ENCODE peak calls at places on chromosomes 4 and X, in eight cellular contexts. G, Y, Q, D, B, T, M and S are unnamed samples.

GRCh38 chr4:82842593-82842992 is 44.0 kb upstream of the SCD5 start:
- DNase-seq in G (no peak), Y (no peak), Q (peak), D (no peak), B (no peak), T (peak), M (no peak), S (no peak)

GRCh38 chr4:142984871-142985585 is 138.9 kb upstream of the INPP4B start:
- DNase-seq in G (no peak), Y (no peak), Q (peak), D (no peak), B (peak), T (peak), M (peak), S (no peak)

GRCh38 chr4:93182722-93183121 is 645.8 kb upstream of the ATOH1 start:
- DNase-seq in G (no peak), Y (no peak), Q (no peak), D (no peak), B (no peak), T (no peak), M (no peak), S (no peak)

GRCh38 chr4:148684638-148685037 is 242.4 kb upstream of the NR3C2 start:
- DNase-seq in G (no peak), Y (no peak), Q (no peak), D (no peak), B (no peak), T (no peak), M (no peak), S (no peak)

GRCh38 chr4:72767903-72768817 is 199.1 kb upstream of the ADAMTS3 start:
- DNase-seq in G (peak), Y (no peak), Q (peak), D (no peak), B (no peak), T (no peak), M (no peak), S (no peak)

GRCh38 chr4:56321246-56321645 is 66.0 kb downstream of the AASDH start:
- DNase-seq in G (no peak), Y (no peak), Q (no peak), D (no peak), B (no peak), T (no peak), M (no peak), S (no peak)

GRCh38 chr4:176769519-176769918 is 23.2 kb downstream of the VEGFC start:
- DNase-seq in G (peak), Y (no peak), Q (peak), D (no peak), B (no peak), T (no peak), M (no peak), S (no peak)

GRCh38 chrX:13077168-13077567 is 32.7 kb upstream of the FAM9C start:
- DNase-seq in G (no peak), Y (no peak), Q (peak), D (no peak), B (no peak), T (no peak), M (no peak), S (no peak)

GRCh38 chrX:50107470-50107869 is 93.3 kb downstream of the AKAP4 start:
- DNase-seq in G (no peak), Y (no peak), Q (peak), D (no peak), B (no peak), T (no peak), M (no peak), S (no peak)

GRCh38 chrX:154990496-154990895 is 32.0 kb downstream of the F8 start:
- DNase-seq in G (no peak), Y (no peak), Q (no peak), D (no peak), B (no peak), T (no peak), M (no peak), S (no peak)

GRCh38 chrX:2272337-2272736 is 228.4 kb downstream of the DHRSX start:
- DNase-seq in G (no peak), Y (no peak), Q (no peak), D (no peak), B (no peak), T (peak), M (peak), S (no peak)

GRCh38 chr4:182227611-182228010 is 15.6 kb upstream of the TENM3 start:
- DNase-seq in G (no peak), Y (no peak), Q (no peak), D (no peak), B (no peak), T (no peak), M (no peak), S (no peak)

GRCh38 chr4:73836373-73837269 is at the start of gene CXCL6:
- DNase-seq in G (no peak), Y (peak), Q (no peak), D (peak), B (no peak), T (peak), M (peak), S (peak)

GRCh38 chrX:103629295-103630170 is 758 bp downstream of the TCEAL1 start:
- DNase-seq in G (peak), Y (peak), Q (peak), D (peak), B (peak), T (peak), M (peak), S (peak)

GRCh38 chrX:5708209-5708608 is 520.5 kb downstream of the NLGN4X start:
- DNase-seq in G (no peak), Y (no peak), Q (no peak), D (no peak), B (no peak), T (no peak), M (no peak), S (no peak)

GRCh38 chrX:131783555-131784338 is 239.4 kb upstream of the STK26 start:
- DNase-seq in G (no peak), Y (no peak), Q (peak), D (no peak), B (no peak), T (no peak), M (no peak), S (no peak)

GRCh38 chrX:9829308-9830267 is 43.4 kb downstream of the SHROOM2 start:
- DNase-seq in G (no peak), Y (no peak), Q (no peak), D (no peak), B (no peak), T (no peak), M (no peak), S (no peak)

GRCh38 chr4:164779811-164780216 is 25.9 kb downstream of the SMIM31 start:
- DNase-seq in G (no peak), Y (no peak), Q (peak), D (peak), B (peak), T (peak), M (peak), S (no peak)

GRCh38 chr4:37802068-37802666 is 24.3 kb upstream of the PGM2 start:
- DNase-seq in G (no peak), Y (no peak), Q (peak), D (peak), B (peak), T (peak), M (peak), S (peak)

GRCh38 chr4:41696131-41696530 is 52.4 kb downstream of the PHOX2B start:
- DNase-seq in G (no peak), Y (no peak), Q (no peak), D (no peak), B (no peak), T (no peak), M (no peak), S (no peak)

GRCh38 chrX:153766098-153766817 is 2.2 kb downstream of the PLXNB3 start:
- DNase-seq in G (peak), Y (no peak), Q (peak), D (peak), B (peak), T (no peak), M (peak), S (no peak)

GRCh38 chr4:27048350-27049100 is 187.9 kb downstream of the STIM2 start:
- DNase-seq in G (no peak), Y (no peak), Q (peak), D (no peak), B (no peak), T (peak), M (no peak), S (no peak)

GRCh38 chr4:7518871-7519637 is 84.3 kb upstream of the PSAPL1 start:
- DNase-seq in G (no peak), Y (no peak), Q (no peak), D (peak), B (no peak), T (no peak), M (no peak), S (peak)

GRCh38 chr4:17504081-17504480 is 7.8 kb downstream of the QDPR start:
- DNase-seq in G (no peak), Y (no peak), Q (no peak), D (no peak), B (no peak), T (no peak), M (no peak), S (no peak)

GRCh38 chrX:71420686-71421085 is 54.5 kb downstream of the TAF1 start:
- DNase-seq in G (no peak), Y (no peak), Q (no peak), D (no peak), B (no peak), T (peak), M (peak), S (no peak)

GRCh38 chr4:98528882-98529281 is 129.5 kb downstream of the TSPAN5 start:
- DNase-seq in G (no peak), Y (no peak), Q (no peak), D (no peak), B (no peak), T (no peak), M (no peak), S (no peak)

GRCh38 chr4:182475539-182475938 is 232.3 kb downstream of the TENM3 start:
- DNase-seq in G (no peak), Y (no peak), Q (no peak), D (no peak), B (no peak), T (no peak), M (no peak), S (no peak)

GRCh38 chrX:147476008-147476407 is 435.7 kb upstream of the FMR1 start:
- DNase-seq in G (no peak), Y (no peak), Q (no peak), D (no peak), B (peak), T (peak), M (peak), S (peak)

GRCh38 chr4:95957054-95957453 is 117.2 kb downstream of the PDHA2 start:
- DNase-seq in G (no peak), Y (no peak), Q (no peak), D (no peak), B (no peak), T (no peak), M (no peak), S (no peak)

GRCh38 chr4:123352240-123352945 is 44.2 kb upstream of the SPRY1 start:
- DNase-seq in G (no peak), Y (no peak), Q (peak), D (no peak), B (no peak), T (no peak), M (no peak), S (peak)

GRCh38 chr4:136934601-136935000 is 597.7 kb downstream of the PCDH18 start:
- DNase-seq in G (no peak), Y (no peak), Q (no peak), D (no peak), B (no peak), T (no peak), M (no peak), S (no peak)

GRCh38 chrX:117713411-117713810 is 403.2 kb downstream of the KLHL13 start:
- DNase-seq in G (no peak), Y (no peak), Q (no peak), D (no peak), B (peak), T (no peak), M (no peak), S (no peak)

GRCh38 chrX:12701625-12702024 is 89.6 kb upstream of the PRPS2 start:
- DNase-seq in G (peak), Y (no peak), Q (peak), D (peak), B (peak), T (peak), M (peak), S (no peak)

GRCh38 chr4:141028024-141028529 is 105.2 kb downstream of the RNF150 start:
- DNase-seq in G (no peak), Y (no peak), Q (peak), D (no peak), B (no peak), T (no peak), M (no peak), S (no peak)

DNA sequence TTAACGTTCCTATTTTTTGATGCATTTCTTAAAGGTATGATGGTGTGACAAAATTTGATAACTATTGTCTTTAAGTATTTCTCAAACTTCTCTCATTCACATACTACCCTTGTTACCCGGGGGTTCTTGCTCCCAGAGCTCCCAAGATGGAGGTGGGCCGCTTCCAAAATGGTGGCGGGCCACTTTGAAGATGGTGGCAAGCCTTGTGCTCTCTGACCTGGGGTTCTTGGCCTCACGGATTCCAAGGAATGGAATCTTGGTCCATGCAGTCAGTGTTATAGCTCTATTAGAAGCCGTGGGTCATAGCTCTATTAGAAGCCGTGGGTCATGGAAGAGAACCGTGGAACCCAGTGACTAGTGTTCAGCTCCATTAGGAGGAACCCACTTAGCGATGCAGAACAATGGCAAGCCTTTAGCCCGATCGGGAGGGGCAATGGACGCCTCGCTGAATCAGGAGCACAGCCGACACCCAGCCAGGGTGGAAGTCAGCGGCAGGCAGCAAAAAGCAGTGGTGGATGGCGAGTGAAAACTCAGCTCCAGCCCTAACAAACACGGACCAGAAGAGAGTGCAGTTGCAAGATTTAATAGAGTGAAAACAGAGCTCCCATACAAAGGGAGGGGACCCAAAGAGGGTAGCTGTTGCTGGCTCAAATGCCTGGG is 403.4 kb downstream of the MAPK10 start:
- DNase-seq in G (no peak), Y (no peak), Q (no peak), D (no peak), B (no peak), T (no peak), M (no peak), S (no peak)
- H3K4me3 ChIP-seq in G (no peak), Y (no peak), Q (no peak), D (no peak), B (no peak), T (no peak), M (no peak), S (no peak)

DNA sequence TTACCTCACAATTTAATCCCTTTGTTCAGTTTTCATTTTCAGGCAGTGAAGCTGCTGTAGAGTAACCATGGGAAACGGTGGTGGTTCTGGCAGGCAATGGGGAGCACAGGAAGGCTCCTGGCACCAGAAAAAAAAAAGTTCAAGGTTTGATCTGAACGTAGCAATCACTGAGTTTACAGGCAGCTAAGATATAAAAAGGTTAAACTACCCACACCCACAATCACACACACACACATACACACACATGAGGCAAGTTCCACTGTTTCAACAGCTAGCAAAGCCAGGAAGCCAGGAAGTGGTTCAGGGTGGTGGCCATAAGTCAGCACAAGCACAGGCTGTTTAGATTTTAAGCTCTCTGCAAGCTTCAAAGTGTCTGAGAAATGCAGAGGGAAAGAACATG is at the start of gene SULT1B1:
- DNase-seq in G (peak), Y (no peak), Q (peak), D (no peak), B (peak), T (no peak), M (no peak), S (no peak)
- H3K4me3 ChIP-seq in G (no peak), Y (no peak), Q (peak), D (no peak), B (no peak), T (no peak), M (no peak), S (no peak)

DNA sequence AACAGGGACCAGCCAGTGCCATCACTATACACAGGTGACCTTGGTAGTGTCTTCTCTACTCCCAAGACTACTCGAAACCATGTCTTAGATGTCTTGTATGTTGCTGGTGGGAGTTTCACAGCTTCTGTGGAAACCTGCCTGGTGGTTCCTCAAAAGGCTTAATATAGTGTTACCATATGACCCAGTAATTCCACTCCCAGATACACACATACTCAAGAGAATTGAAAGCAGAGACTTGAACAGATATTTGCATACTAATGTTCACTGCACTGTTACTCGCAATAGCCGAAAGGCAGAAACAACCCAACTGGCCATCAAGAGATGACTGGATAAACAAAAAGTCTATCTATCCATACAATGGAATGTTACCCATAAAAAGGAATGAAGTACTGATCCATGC is 3.1 kb downstream of the TFDP3 start:
- DNase-seq in G (no peak), Y (no peak), Q (no peak), D (no peak), B (no peak), T (no peak), M (no peak), S (no peak)
- H3K4me3 ChIP-seq in G (no peak), Y (no peak), Q (no peak), D (no peak), B (no peak), T (no peak), M (no peak), S (no peak)

GRCh38 chrX:129522184-129523059 is 868 bp downstream of the SMARCA1 start:
- DNase-seq in G (no peak), Y (peak), Q (peak), D (peak), B (peak), T (peak), M (peak), S (peak)
- H3K4me3 ChIP-seq in G (peak), Y (peak), Q (peak), D (peak), B (no peak), T (peak), M (peak), S (peak)

GRCh38 chr4:153541426-153542096 is 75.4 kb downstream of the TMEM131L start:
- DNase-seq in G (peak), Y (no peak), Q (peak), D (no peak), B (no peak), T (no peak), M (no peak), S (no peak)

GRCh38 chr4:153537493-153537960 is 71.4 kb downstream of the TMEM131L start:
- DNase-seq in G (no peak), Y (no peak), Q (no peak), D (no peak), B (no peak), T (no peak), M (no peak), S (no peak)

GRCh38 chr4:153538408-153539057 is 72.4 kb downstream of the TMEM131L start:
- DNase-seq in G (no peak), Y (no peak), Q (peak), D (peak), B (no peak), T (no peak), M (no peak), S (peak)

GRCh38 chr4:153542131-153542530 is 76.0 kb downstream of the TMEM131L start:
- DNase-seq in G (no peak), Y (no peak), Q (no peak), D (no peak), B (no peak), T (no peak), M (no peak), S (no peak)

DNA sequence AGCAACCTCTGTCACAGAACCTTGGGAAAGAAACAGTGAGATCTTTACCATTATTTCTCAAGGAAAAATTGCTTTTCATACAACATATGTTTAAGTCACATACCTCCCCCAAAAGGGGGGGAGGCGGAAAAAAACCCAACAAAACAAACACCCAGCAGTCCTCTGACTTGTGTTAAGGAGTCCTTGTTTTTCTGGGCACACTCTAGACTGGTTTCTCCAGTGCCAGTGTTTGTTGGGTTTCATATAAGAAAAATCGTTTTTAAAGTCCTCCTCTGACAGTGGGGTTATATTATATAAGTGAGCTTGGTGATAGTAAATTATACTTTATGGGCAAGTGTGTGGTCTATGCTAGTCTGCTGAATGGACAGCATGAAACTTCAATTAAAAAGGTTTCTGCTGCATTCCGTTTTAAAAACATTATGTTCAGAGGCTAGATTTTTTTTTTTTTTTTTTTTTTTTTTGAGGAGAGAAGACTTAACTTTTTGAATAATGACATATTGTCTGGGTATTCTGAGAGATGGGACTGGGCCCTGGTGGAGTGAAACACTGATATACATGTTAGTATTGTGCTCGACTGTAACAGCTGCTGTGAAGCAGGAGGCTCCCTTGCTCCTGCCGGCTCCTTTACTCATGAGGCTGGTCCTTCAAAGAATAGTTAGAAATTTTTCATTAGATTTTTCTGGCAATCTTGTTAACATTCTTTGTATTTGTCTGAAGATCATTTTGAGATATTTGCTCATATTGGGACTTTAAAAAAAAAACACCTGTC is 73.1 kb downstream of the TMEM131L start:
- DNase-seq in G (no peak), Y (no peak), Q (no peak), D (no peak), B (no peak), T (no peak), M (no peak), S (no peak)
- H3K4me3 ChIP-seq in G (no peak), Y (peak), Q (peak), D (no peak), B (no peak), T (no peak), M (no peak), S (peak)

GRCh38 chr4:5839751-5840674 is 52.9 kb downstream of the CRMP1 start:
- DNase-seq in G (no peak), Y (no peak), Q (peak), D (no peak), B (peak), T (no peak), M (no peak), S (peak)
- H3K4me3 ChIP-seq in G (no peak), Y (no peak), Q (peak), D (no peak), B (no peak), T (no peak), M (no peak), S (peak)

GRCh38 chr4:52750213-52750612 is 1.0 kb downstream of the ERVMER34-1 start:
- DNase-seq in G (no peak), Y (no peak), Q (no peak), D (no peak), B (no peak), T (no peak), M (no peak), S (no peak)
- H3K4me3 ChIP-seq in G (no peak), Y (no peak), Q (no peak), D (no peak), B (no peak), T (peak), M (no peak), S (peak)